ENCODE peak calls at places on chromosomes 13 and 19, in five cellular contexts. V, Z, B, N and K are unnamed samples.

GRCh38 chr13:59230484-59231264 is 933.1 kb downstream of the DIAPH3 start:
- DNase-seq in V (no peak), Z (no peak), B (no peak), N (no peak), K (no peak)

GRCh38 chr19:38932425-38933179 is 1.9 kb downstream of the MRPS12 start:
- DNase-seq in V (peak; percentile 44), Z (peak; percentile 59), B (peak; percentile 19), N (no peak), K (peak; percentile 54)

GRCh38 chr13:98307744-98308524 is 130.9 kb upstream of the RNF113B start:
- DNase-seq in V (peak; percentile 88), Z (peak; percentile 94), B (no peak), N (no peak), K (no peak)

GRCh38 chr13:91741925-91742324 is 343.5 kb downstream of the GPC5 start:
- DNase-seq in V (no peak), Z (no peak), B (no peak), N (no peak), K (no peak)

GRCh38 chr13:85724554-85725432 is 74.4 kb downstream of the SLITRK6 start:
- DNase-seq in V (peak; percentile 68), Z (peak; percentile 43), B (no peak), N (no peak), K (no peak)

GRCh38 chr13:98240131-98240530 is 63.1 kb upstream of the RNF113B start:
- DNase-seq in V (no peak), Z (no peak), B (no peak), N (no peak), K (no peak)

GRCh38 chr13:25992076-25992475 is 59.7 kb downstream of the SHISA2 start:
- DNase-seq in V (no peak), Z (no peak), B (no peak), N (no peak), K (no peak)

GRCh38 chr13:95437561-95437960 is 115.0 kb upstream of the CLDN10 start:
- DNase-seq in V (no peak), Z (peak; percentile 13), B (no peak), N (no peak), K (no peak)

GRCh38 chr13:41345921-41346589 is 35.0 kb downstream of the NAA16 start:
- DNase-seq in V (peak; percentile 44), Z (no peak), B (no peak), N (no peak), K (no peak)

GRCh38 chr13:41345165-41345920 is 34.3 kb downstream of the NAA16 start:
- DNase-seq in V (no peak), Z (no peak), B (no peak), N (no peak), K (no peak)

DNA sequence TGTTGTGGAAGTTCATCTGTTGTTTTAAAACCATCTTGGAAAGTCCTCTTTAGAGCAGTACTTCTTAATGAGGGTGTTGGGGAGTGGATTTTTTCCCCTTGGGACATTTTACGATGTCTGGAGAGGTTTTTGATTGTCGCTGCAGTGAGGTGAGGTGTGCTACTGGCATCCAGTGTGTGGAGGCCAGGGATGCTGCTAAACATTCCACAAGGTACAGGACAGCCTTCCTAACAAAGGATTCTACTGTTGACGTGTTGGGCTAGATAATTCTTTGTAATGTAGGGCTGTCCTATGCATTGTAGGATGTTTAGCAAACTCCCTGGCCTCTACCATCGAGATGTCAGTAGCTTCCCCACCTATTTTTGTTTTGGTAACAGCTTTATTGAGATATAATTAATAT is 33.3 kb downstream of the NAA16 start:
- DNase-seq in V (no peak), Z (no peak), B (peak; percentile 38), N (no peak), K (no peak)
- H4K91ac ChIP-seq in V (no peak overlapping the region), Z (no peak overlapping the region), B (no peak overlapping the region), N (no peak overlapping the region), K (no peak overlapping the region)

GRCh38 chr19:13056052-13056660 is 46.5 kb downstream of the LYL1 start:
- DNase-seq in V (peak; percentile 71), Z (peak; percentile 29), B (no peak), N (no peak), K (peak; percentile 73)
- H3K4me1 ChIP-seq in V (peaks cover 77% of the 10 kb centered on the region), Z (peaks cover 83% of the 10 kb centered on the region), B (peaks cover 48% of the 10 kb centered on the region), N (peaks cover 58% of the 10 kb centered on the region), K (peaks cover 8% of the 10 kb centered on the region)

DNA sequence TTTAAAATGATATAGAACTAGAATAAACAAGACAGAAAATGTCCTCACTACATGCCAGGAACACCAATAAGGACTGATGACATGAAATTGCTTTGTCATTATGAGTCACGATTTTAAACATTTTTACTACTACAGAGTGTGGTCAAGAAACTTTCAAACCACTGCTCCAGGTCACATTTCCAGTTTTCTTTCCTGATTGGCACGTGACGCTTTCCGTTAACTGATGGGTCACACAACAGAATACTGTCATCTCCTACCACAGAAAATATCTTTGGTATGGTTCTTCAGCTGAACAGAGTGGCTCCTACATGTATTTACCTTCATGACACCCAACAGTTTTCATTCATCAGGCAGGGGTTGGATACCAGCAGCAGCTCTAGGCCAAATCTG is 147.2 kb downstream of the RNF17 start:
- DNase-seq in V (peak; percentile 74), Z (peak; percentile 72), B (peak; percentile 26), N (no peak), K (no peak)
- H2AFZ ChIP-seq in V (no peak overlapping the region), Z (no peak overlapping the region), B (no peak overlapping the region), N (no peak overlapping the region), K (no peak overlapping the region)

GRCh38 chr19:53193534-53194222 is 520 bp upstream of the ZNF665 start:
- DNase-seq in V (no peak), Z (no peak), B (no peak), N (no peak), K (no peak)
- H4K91ac ChIP-seq in V (no peak overlapping the region), Z (peak overlapping the region; percentile 25), B (no peak overlapping the region), N (no peak overlapping the region), K (no peak overlapping the region)

GRCh38 chr19:52190679-52191293 is 934 bp downstream of the PPP2R1A start:
- DNase-seq in V (peak; percentile 46), Z (peak; percentile 56), B (peak; percentile 57), N (peak; percentile 27), K (no peak)
- H3K4me1 ChIP-seq in V (peaks cover 13% of the 10 kb centered on the region), Z (peaks cover 6% of the 10 kb centered on the region), B (peaks cover 9% of the 10 kb centered on the region), N (peaks cover 7% of the 10 kb centered on the region), K (peaks cover 7% of the 10 kb centered on the region)

DNA sequence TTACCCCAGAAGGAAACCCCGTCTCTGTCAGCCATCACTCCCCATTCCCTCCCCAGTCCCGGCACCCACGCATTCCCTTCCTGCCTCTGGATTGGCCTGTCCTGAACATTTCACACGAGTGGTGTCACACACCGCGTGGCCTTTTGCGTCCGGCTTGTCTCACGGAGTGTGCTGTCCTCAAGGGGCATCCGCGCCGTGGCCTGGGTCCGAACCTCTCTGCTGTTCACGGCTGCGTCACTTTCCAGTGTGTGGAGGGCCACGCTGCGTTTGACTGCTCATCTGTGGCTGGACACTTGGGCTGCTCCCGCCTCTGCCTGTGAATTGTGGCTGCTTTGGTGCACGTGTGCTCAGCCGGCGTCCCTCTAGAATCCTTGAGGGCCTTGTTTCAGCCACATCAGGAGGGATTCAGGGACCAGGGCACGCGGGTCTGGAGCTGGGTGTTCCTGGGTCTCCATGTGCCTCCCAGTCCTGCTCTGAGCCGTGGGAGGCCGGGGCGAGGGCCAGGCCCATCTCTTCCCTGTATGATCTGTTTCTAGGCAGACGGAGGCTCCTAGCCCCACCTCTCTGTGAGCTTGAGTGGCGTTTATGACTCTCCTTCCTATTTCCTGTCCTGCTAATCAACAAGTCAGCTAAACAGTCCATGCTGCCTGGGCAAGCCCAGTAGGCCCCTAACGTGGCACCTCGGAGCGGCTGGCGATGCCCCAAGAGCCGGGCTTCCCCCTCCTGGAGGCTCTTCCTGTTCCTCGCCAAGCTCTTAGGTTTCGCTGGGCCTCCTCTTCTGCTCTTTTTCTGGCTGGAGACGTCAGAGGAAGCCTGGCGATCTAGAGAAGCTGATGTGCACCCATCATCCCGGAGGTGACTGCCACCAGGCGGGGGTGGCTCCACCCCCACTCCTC is 8.1 kb downstream of the STK11 start:
- DNase-seq in V (peak; percentile 58), Z (peak; percentile 90), B (peak; percentile 39), N (no peak), K (no peak)
- H2AFZ ChIP-seq in V (no peak overlapping the region), Z (no peak overlapping the region), B (no peak overlapping the region), N (no peak overlapping the region), K (no peak overlapping the region)

GRCh38 chr13:103263448-103263847 is 197.2 kb upstream of the SLC10A2 start:
- DNase-seq in V (no peak), Z (no peak), B (no peak), N (no peak), K (no peak)
- H4K91ac ChIP-seq in V (no peak overlapping the region), Z (no peak overlapping the region), B (no peak overlapping the region), N (no peak overlapping the region), K (no peak overlapping the region)

GRCh38 chr19:43505186-43505456 is 575 bp upstream of the PHLDB3 start:
- DNase-seq in V (no peak), Z (no peak), B (no peak), N (no peak), K (no peak)

GRCh38 chr19:43504426-43505185 is at the start of gene PHLDB3:
- DNase-seq in V (peak; percentile 9), Z (no peak), B (peak; percentile 39), N (no peak), K (peak; percentile 64)

GRCh38 chr19:43507880-43508279 is 3.3 kb upstream of the PHLDB3 start:
- DNase-seq in V (no peak), Z (no peak), B (no peak), N (no peak), K (no peak)

GRCh38 chr19:43505941-43506340 is 1.4 kb upstream of the PHLDB3 start:
- DNase-seq in V (no peak), Z (no peak), B (no peak), N (no peak), K (no peak)

GRCh38 chr19:43506629-43507028 is 2.1 kb upstream of the PHLDB3 start:
- DNase-seq in V (no peak), Z (no peak), B (no peak), N (no peak), K (no peak)
- H3K4me1 ChIP-seq in V (peaks cover 4% of the 10 kb centered on the region), Z (peaks cover 12% of the 10 kb centered on the region), B (peaks cover 9% of the 10 kb centered on the region), N (peaks cover 10% of the 10 kb centered on the region), K (no peaks in the 10 kb centered on the region)

GRCh38 chr19:16014923-16015804 is 61.1 kb upstream of the TPM4 start:
- DNase-seq in V (no peak), Z (no peak), B (no peak), N (no peak), K (no peak)
- H2AFZ ChIP-seq in V (no peak overlapping the region), Z (no peak overlapping the region), B (no peak overlapping the region), N (no peak overlapping the region), K (no peak overlapping the region)

DNA sequence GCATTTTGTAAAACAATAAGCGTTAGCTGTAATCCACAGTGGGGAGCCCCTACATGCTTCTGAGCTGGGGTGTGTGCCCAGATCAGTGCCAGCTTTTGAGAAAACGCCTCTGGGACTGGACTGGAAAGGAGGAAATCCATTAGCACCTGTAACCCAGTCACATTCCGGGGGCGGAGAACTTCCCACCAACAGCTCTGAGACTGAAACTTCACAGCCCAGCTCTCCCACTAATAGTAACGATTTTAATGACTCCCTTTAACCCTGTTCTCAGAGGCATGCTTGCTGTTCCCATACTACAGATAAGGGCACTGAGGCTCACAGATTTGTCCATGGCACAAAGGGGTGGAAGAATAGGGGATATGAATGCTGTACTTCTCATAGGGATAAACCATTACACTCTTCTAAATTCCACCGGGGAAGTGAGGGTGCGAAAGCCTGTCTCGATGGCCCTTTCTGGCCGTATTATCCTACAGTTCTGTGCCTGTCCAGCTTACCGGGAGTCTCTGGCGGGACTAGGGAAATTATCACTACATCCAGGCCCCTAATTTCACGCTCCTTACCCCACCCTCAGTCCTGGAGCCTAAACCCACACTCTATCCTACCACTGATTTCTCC is 815 bp downstream of the FBXO46 start:
- DNase-seq in V (no peak), Z (peak; percentile 31), B (peak; percentile 49), N (no peak), K (no peak)
- H4K91ac ChIP-seq in V (peak overlapping the region; percentile 37), Z (no peak overlapping the region), B (peak overlapping the region; percentile 69), N (no peak overlapping the region), K (no peak overlapping the region)